ENCODE peak calls at places on chromosomes 11 and 22, in seven cellular contexts. J, P, Q, X, N, C and W are unnamed samples.

GRCh38 chr22:37199839-37200161 is 11.8 kb upstream of the C1QTNF6 start:
- DNase-seq in J (no peak), P (no peak), Q (no peak), X (no peak), N (no peak), C (no peak), W (no peak)

GRCh38 chr11:27319065-27319464 is 44.0 kb downstream of the CCDC34 start:
- DNase-seq in J (no peak), P (peak; percentile 77), Q (peak; percentile 13), X (no peak), N (no peak), C (no peak), W (no peak)

GRCh38 chr22:45934659-45935341 is 42.2 kb downstream of the WNT7B start:
- DNase-seq in J (no peak), P (peak; percentile 96), Q (peak; percentile 85), X (no peak), N (no peak), C (no peak), W (no peak)

GRCh38 chr11:16902979-16903378 is 111.2 kb downstream of the PLEKHA7 start:
- DNase-seq in J (no peak), P (no peak), Q (no peak), X (peak; percentile 80), N (no peak), C (no peak), W (no peak)

GRCh38 chr11:4211991-4212390 is 117.4 kb downstream of the RRM1 start:
- DNase-seq in J (no peak), P (no peak), Q (no peak), X (no peak), N (no peak), C (no peak), W (no peak)

GRCh38 chr22:23213581-23214341 is 33.5 kb downstream of the BCR start:
- DNase-seq in J (no peak), P (no peak), Q (no peak), X (peak; percentile 94), N (no peak), C (no peak), W (no peak)

GRCh38 chr11:121464352-121464946 is 11.7 kb upstream of the SORL1-AS1 start:
- DNase-seq in J (peak; percentile 63), P (peak; percentile 90), Q (no peak), X (peak; percentile 58), N (peak; percentile 89), C (no peak), W (no peak)

GRCh38 chr11:122354029-122354697 is 238.1 kb upstream of the BLID start:
- DNase-seq in J (no peak), P (no peak), Q (no peak), X (no peak), N (no peak), C (no peak), W (no peak)

GRCh38 chr22:30266445-30267381 is at the start of gene OSM:
- DNase-seq in J (peak; percentile 62), P (no peak), Q (no peak), X (no peak), N (peak; percentile 82), C (peak; percentile 87), W (no peak)

GRCh38 chr11:46003647-46004046 is 81.2 kb downstream of the LARGE2 start:
- DNase-seq in J (no peak), P (no peak), Q (no peak), X (no peak), N (no peak), C (no peak), W (no peak)

GRCh38 chr11:134045799-134046635 is 22.9 kb upstream of the JAM3 start:
- DNase-seq in J (no peak), P (no peak), Q (peak; percentile 15), X (no peak), N (peak; percentile 83), C (no peak), W (peak; percentile 75)

GRCh38 chr11:8056810-8057463 is 24.1 kb upstream of the TUB start:
- DNase-seq in J (no peak), P (peak; percentile 31), Q (no peak), X (no peak), N (peak; percentile 95), C (no peak), W (peak; percentile 24)

GRCh38 chr11:134452026-134452848 is 40.2 kb upstream of the B3GAT1 start:
- DNase-seq in J (no peak), P (no peak), Q (no peak), X (no peak), N (peak; percentile 43), C (no peak), W (no peak)

GRCh38 chr22:23511627-23512347 is 68.3 kb downstream of the IGLL1 start:
- DNase-seq in J (no peak), P (no peak), Q (no peak), X (no peak), N (peak; percentile 77), C (no peak), W (no peak)

GRCh38 chr11:85766801-85767200 is 44.1 kb downstream of the SYTL2 start:
- DNase-seq in J (no peak), P (peak; percentile 12), Q (no peak), X (no peak), N (no peak), C (no peak), W (no peak)

GRCh38 chr11:2933376-2934056 is 4.3 kb upstream of the PHLDA2 start:
- DNase-seq in J (no peak), P (peak; percentile 86), Q (peak; percentile 92), X (peak; percentile 66), N (peak; percentile 81), C (peak; percentile 39), W (peak; percentile 92)

GRCh38 chr22:44348963-44349950 is 36.5 kb upstream of the SHISAL1 start:
- DNase-seq in J (no peak), P (no peak), Q (no peak), X (no peak), N (no peak), C (no peak), W (no peak)

GRCh38 chr11:35554491-35555237 is 29.2 kb upstream of the PAMR1 start:
- DNase-seq in J (no peak), P (peak; percentile 56), Q (no peak), X (no peak), N (no peak), C (no peak), W (no peak)

DNA sequence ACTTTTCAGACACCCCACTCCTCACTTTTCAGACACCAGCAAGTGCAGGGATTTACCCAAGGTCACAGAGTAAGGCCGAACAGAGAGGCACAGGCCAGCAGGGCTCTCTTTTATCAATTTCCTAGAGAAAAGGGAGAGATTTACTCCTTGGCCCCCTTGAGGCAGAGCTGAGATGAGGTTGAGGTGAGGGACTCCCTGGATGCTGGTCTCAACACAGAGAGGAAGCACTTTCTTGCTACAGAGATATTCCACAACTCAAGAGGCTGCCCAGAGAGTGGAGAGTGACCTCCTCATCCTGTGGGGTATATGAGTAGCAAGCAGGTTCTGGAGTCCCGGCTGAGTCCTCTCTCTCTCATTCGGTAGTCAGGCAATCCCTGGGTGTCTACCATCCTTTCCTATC is 2.0 kb upstream of the ARHGEF17 start:
- DNase-seq in J (no peak), P (no peak), Q (no peak), X (no peak), N (no peak), C (no peak), W (no peak)
- TF ChIP-seq CTCF in J (no peak), P (peak; percentile 53), Q (no peak), X (no peak), N (no peak), C (no peak), W (no peak)

GRCh38 chr22:21652547-21653545 is 10.7 kb downstream of the SDF2L1 start:
- DNase-seq in J (no peak), P (no peak), Q (no peak), X (no peak), N (no peak), C (no peak), W (no peak)
- TF ChIP-seq CTCF in J (no peak), P (peak; percentile 41), Q (no peak), X (no peak), N (no peak), C (no peak), W (peak; percentile 12)

GRCh38 chr11:70255717-70256116 is 14.8 kb upstream of the PPFIA1 start:
- DNase-seq in J (no peak), P (no peak), Q (no peak), X (no peak), N (no peak), C (no peak), W (no peak)
- TF ChIP-seq CTCF in J (no peak), P (no peak), Q (no peak), X (no peak), N (no peak), C (no peak), W (no peak)

DNA sequence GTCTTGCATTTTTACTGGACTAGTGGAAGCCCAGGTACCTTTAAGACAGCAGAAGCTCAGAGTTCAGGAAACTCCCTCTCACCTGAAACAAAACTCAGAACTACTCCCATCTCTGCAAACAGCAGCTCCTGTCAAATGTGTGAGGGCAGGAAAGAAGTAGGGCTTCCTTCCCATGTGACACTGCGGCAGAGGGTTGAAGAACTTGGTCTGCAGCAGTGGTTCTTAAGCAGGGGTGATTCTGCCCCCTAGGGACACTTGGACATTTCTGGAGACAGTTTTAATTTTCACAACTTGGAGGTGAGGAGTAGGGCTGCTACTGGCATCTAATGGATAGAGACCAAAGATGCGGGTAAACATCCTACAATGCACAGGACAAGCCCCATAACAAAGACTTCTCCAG is 63.4 kb downstream of the RCN1 start:
- DNase-seq in J (no peak), P (peak; percentile 43), Q (peak; percentile 35), X (peak; percentile 55), N (no peak), C (no peak), W (no peak)
- TF ChIP-seq CTCF in J (no peak), P (peak; percentile 65), Q (no peak), X (peak; percentile 42), N (no peak), C (no peak), W (peak; percentile 30)

DNA sequence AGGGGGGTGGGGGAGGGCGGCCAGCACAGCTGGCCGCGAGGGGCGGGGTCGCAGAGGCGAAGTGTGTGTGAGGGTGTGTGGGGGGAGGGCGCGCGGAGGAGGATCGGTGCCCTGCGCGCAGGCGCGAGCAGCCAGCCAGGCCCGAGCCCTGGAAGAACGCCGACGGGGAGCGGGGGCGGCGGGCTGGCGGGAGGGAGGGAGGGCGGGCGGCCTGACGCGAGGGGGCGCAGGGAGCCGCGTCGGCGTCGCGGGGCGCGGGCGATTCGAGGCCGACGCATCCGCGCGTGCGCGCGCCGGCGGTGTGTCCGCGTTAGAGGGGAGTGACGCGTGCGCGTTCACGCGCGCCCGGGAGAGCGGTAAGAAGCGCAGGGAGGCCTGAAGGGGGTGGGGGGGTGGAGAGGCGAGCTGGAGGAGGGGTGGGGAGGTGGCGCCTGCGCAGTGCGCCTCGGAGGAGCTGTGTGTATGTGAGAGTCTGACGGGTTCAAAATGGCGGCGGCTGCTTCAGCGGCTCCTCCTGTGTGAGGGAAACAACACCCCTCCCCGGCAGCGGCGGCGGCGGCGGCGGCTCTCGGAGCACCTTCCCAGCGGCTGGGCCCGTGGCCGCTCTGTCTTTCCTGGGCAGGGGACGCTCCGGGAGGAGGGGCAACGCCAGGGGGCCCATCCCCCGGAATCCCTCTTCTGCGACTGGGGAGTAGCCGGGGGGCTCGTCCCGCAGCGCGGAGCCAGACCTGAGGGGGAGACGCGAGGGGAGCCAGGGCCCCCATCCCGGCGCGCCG is at the start of gene KDM2A:
- DNase-seq in J (peak; percentile 99), P (peak; percentile 96), Q (peak; percentile 96), X (peak; percentile 98), N (peak; percentile 100), C (peak; percentile 100), W (peak; percentile 99)
- TF ChIP-seq CTCF in J (peak; percentile 54), P (peak; percentile 72), Q (peak; percentile 67), X (no peak), N (no peak), C (peak; percentile 41), W (peak; percentile 70)

GRCh38 chr11:1733716-1734351 is 16.6 kb downstream of the IFITM10 start:
- DNase-seq in J (no peak), P (no peak), Q (no peak), X (no peak), N (no peak), C (no peak), W (peak; percentile 91)
- TF ChIP-seq CTCF in J (no peak), P (no peak), Q (no peak), X (no peak), N (no peak), C (no peak), W (no peak)